ENCODE peak calls at places on chromosomes 1 and 21, in eight cellular contexts. I is HepG2, D is A549, Q is GM12878, F is SK-N-SH, W is K562, J is HCT116, Z is GM23338. B is an unnamed sample.

GRCh38 chr1:2381741-2382620 is 9.4 kb downstream of the MORN1 start:
- DNase-seq in I (peak; percentile 45), D (peak; percentile 67), Q (no peak), F (peak; percentile 98), W (peak; percentile 84), J (peak; percentile 28), Z (peak; percentile 89), B (peak; percentile 70)

GRCh38 chr1:195604287-195604686 is 1004.0 kb downstream of the KCNT2 start:
- DNase-seq in I (no peak), D (peak; percentile 28), Q (no peak), F (no peak), W (no peak), J (no peak), Z (no peak), B (no peak)

GRCh38 chr1:182120411-182121258 is 59.1 kb upstream of the ZNF648 start:
- DNase-seq in I (peak; percentile 91), D (peak; percentile 83), Q (no peak), F (no peak), W (no peak), J (no peak), Z (no peak), B (no peak)

GRCh38 chr1:13807213-13807612 is 107.2 kb downstream of the PRDM2 start:
- DNase-seq in I (peak; percentile 27), D (peak; percentile 22), Q (no peak), F (peak; percentile 46), W (peak; percentile 70), J (peak; percentile 12), Z (peak; percentile 82), B (no peak)

GRCh38 chr1:166700696-166701095 is 138.6 kb upstream of the POGK start:
- DNase-seq in I (no peak), D (no peak), Q (no peak), F (no peak), W (peak; percentile 89), J (no peak), Z (no peak), B (no peak)

GRCh38 chr1:85240174-85240601 is 19.3 kb downstream of the C1orf52 start:
- DNase-seq in I (no peak), D (no peak), Q (no peak), F (no peak), W (peak; percentile 30), J (no peak), Z (peak; percentile 69), B (no peak)

GRCh38 chr1:62280150-62280549 is 39.1 kb downstream of the KANK4 start:
- DNase-seq in I (no peak), D (no peak), Q (no peak), F (no peak), W (no peak), J (no peak), Z (no peak), B (no peak)

GRCh38 chr1:96747565-96747964 is 26.0 kb downstream of the PTBP2 start:
- DNase-seq in I (no peak), D (no peak), Q (no peak), F (no peak), W (no peak), J (no peak), Z (no peak), B (no peak)

GRCh38 chr1:168340796-168341510 is 60.3 kb downstream of the TBX19 start:
- DNase-seq in I (no peak), D (no peak), Q (no peak), F (no peak), W (peak; percentile 47), J (no peak), Z (no peak), B (no peak)

GRCh38 chr21:44436958-44437357 is 18.4 kb upstream of the LRRC3 start:
- DNase-seq in I (no peak), D (no peak), Q (no peak), F (no peak), W (no peak), J (no peak), Z (no peak), B (no peak)

GRCh38 chr1:200438911-200439310 is 29.1 kb upstream of the ZNF281 start:
- DNase-seq in I (no peak), D (no peak), Q (no peak), F (no peak), W (no peak), J (no peak), Z (no peak), B (no peak)

GRCh38 chr1:76303348-76303712 is 228.8 kb downstream of the ST6GALNAC3 start:
- DNase-seq in I (no peak), D (no peak), Q (no peak), F (no peak), W (no peak), J (no peak), Z (no peak), B (no peak)

GRCh38 chr1:5820026-5820421 is 172.2 kb downstream of the NPHP4 start:
- DNase-seq in I (no peak), D (no peak), Q (no peak), F (no peak), W (no peak), J (no peak), Z (no peak), B (no peak)

GRCh38 chr21:30340714-30341573 is 3.5 kb upstream of the KRTAP27-1 start:
- DNase-seq in I (peak; percentile 3), D (peak; percentile 29), Q (no peak), F (peak; percentile 22), W (peak; percentile 37), J (peak; percentile 3), Z (peak; percentile 71), B (no peak)

GRCh38 chr1:89610457-89610991 is 22.4 kb upstream of the LRRC8C start:
- DNase-seq in I (no peak), D (no peak), Q (no peak), F (no peak), W (no peak), J (no peak), Z (no peak), B (no peak)

GRCh38 chr1:11653101-11653601 is 1.1 kb downstream of the FBXO2 start:
- DNase-seq in I (peak; percentile 93), D (no peak), Q (no peak), F (no peak), W (peak; percentile 41), J (peak; percentile 55), Z (peak; percentile 69), B (no peak)

GRCh38 chr1:18123467-18123992 is 15.9 kb downstream of the IGSF21 start:
- DNase-seq in I (no peak), D (no peak), Q (no peak), F (no peak), W (no peak), J (no peak), Z (no peak), B (no peak)

GRCh38 chr1:43931711-43932660 is 1.6 kb upstream of the ARTN start:
- DNase-seq in I (no peak), D (no peak), Q (no peak), F (no peak), W (no peak), J (no peak), Z (no peak), B (no peak)

GRCh38 chr1:245363821-245364220 is 209.0 kb downstream of the KIF26B start:
- DNase-seq in I (peak; percentile 42), D (no peak), Q (no peak), F (no peak), W (no peak), J (no peak), Z (no peak), B (no peak)

GRCh38 chr1:169860750-169861149 is 32.9 kb downstream of the SCYL3 start:
- DNase-seq in I (peak; percentile 69), D (no peak), Q (no peak), F (no peak), W (no peak), J (no peak), Z (no peak), B (no peak)

GRCh38 chr1:3481836-3482589 is 27.5 kb downstream of the ARHGEF16 start:
- DNase-seq in I (no peak), D (peak; percentile 72), Q (no peak), F (no peak), W (peak; percentile 24), J (peak; percentile 42), Z (no peak), B (no peak)

GRCh38 chr1:109158433-109158832 is 44.5 kb downstream of the ELAPOR1 start:
- DNase-seq in I (no peak), D (no peak), Q (no peak), F (no peak), W (no peak), J (no peak), Z (no peak), B (no peak)

DNA sequence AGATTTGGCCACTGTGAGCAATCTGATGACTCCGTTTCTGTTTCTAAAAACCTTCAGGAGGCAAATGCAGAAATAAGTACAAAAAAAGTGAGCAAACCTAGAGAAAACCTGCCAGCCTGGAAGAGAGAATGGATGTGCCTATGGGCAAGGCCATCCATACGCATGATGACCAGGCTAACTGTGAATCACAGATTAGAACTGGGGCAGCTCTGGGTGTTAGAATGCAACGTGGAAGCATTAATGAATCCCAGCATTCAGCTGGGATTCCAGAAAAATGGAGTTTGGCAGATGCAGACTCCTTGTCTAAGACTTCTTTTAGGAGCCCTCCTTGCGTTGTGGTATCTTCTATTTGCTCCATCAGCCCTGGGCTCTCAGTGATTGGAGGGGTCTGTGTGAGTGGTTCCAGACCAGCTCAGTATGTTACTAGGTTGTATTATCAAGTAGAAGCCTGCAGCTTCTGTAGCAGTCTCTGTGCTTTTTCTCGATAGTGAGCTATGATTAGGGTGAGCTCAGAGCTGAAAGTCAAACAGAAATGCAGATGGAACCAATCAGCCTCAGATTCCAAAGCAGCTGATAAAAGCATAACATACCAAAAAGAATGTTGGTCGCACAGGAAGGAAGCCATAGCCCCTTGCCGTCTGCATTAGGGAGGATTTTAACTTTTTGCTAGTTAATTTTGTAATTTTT is 154.0 kb downstream of the PSMG1 start:
- DNase-seq in I (no peak), D (no peak), Q (no peak), F (peak; percentile 77), W (no peak), J (no peak), Z (no peak), B (no peak)
- TF ChIP-seq REST in I (no peak), D (no peak), Q (no peak), F (no peak), W (no peak), J (no peak), Z (no peak), B (no peak)

DNA sequence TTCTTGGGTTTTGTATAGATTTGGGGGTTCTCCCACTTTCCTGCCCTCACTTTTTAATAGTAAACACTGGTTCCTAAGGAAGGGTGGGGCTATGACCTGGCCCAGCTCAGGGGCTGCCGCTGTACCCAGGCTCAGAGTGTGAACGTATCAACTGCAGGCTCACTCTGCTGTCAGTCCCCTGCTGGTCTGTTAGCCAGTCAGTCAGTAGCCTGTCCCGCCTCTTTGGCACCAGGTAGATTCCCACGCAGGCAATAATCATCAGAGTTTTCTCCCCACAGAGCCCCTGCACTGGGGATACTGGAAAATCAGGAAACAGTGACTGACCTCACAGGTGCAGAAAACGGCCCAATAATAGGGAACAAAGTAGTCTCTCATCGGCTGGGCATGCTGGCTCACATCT is 15.0 kb upstream of the ALPL start:
- DNase-seq in I (no peak), D (no peak), Q (no peak), F (no peak), W (no peak), J (no peak), Z (no peak), B (no peak)
- TF ChIP-seq CTCF in I (no peak), D (no peak), Q (no peak), F (no peak), W (no peak), J (no peak), Z (no peak), B (no peak)

GRCh38 chr1:165445388-165445787 is 462 bp upstream of the RXRG start:
- DNase-seq in I (no peak), D (no peak), Q (no peak), F (no peak), W (no peak), J (no peak), Z (peak; percentile 26), B (no peak)
- H3K4me3 ChIP-seq in I (no peak overlapping the region), D (no peak overlapping the region), Q (no peak overlapping the region), F (peak overlapping the region; percentile 22), W (no peak overlapping the region), J (no peak overlapping the region), Z (peak overlapping the region; percentile 56), B (no peak overlapping the region)

GRCh38 chr1:35691080-35691479 is 27.6 kb downstream of the C1orf216 start:
- DNase-seq in I (no peak), D (no peak), Q (no peak), F (no peak), W (no peak), J (no peak), Z (peak; percentile 51), B (no peak)
- TF ChIP-seq REST in I (no peak), D (no peak), Q (no peak), F (no peak), W (no peak), J (no peak), Z (no peak), B (no peak)

B was measured in HL-60.